ENCODE peak calls at places on chromosomes 11 and 22, in eight cellular contexts. S, L, H, Z, V, Q, R and P are unnamed samples.

GRCh38 chr22:39176067-39176621 is 23.7 kb upstream of the CBX7 start:
- DNase-seq in S (peak; percentile 93), L (peak; percentile 68), H (peak; percentile 91), Z (peak; percentile 58), V (no peak), Q (peak; percentile 77), R (no peak), P (peak; percentile 68)

GRCh38 chr11:36510567-36511020 is 522 bp upstream of the TRAF6 start:
- DNase-seq in S (no peak), L (peak; percentile 70), H (no peak), Z (peak; percentile 9), V (no peak), Q (no peak), R (no peak), P (peak; percentile 38)

GRCh38 chr11:13207665-13208594 is 69.7 kb upstream of the BMAL1 start:
- DNase-seq in S (no peak), L (peak; percentile 93), H (peak; percentile 72), Z (peak; percentile 68), V (no peak), Q (no peak), R (no peak), P (peak; percentile 92)

GRCh38 chr11:117823941-117824420 is 563 bp downstream of the FXYD2 start:
- DNase-seq in S (no peak), L (no peak), H (peak; percentile 69), Z (no peak), V (no peak), Q (peak; percentile 88), R (no peak), P (no peak)

GRCh38 chr11:104956528-104956927 is 11.8 kb downstream of the CASP4 start:
- DNase-seq in S (no peak), L (no peak), H (no peak), Z (peak; percentile 18), V (no peak), Q (no peak), R (no peak), P (no peak)

GRCh38 chr11:116687458-116688201 is 85.2 kb downstream of the BUD13 start:
- DNase-seq in S (peak; percentile 81), L (no peak), H (peak; percentile 93), Z (no peak), V (no peak), Q (no peak), R (no peak), P (no peak)

GRCh38 chr22:20656902-20657836 is 116.7 kb upstream of the SERPIND1 start:
- DNase-seq in S (no peak), L (no peak), H (peak; percentile 40), Z (no peak), V (no peak), Q (no peak), R (no peak), P (no peak)

GRCh38 chr11:95912902-95913560 is 10.9 kb downstream of the MTMR2 start:
- DNase-seq in S (no peak), L (peak; percentile 84), H (no peak), Z (no peak), V (no peak), Q (no peak), R (no peak), P (peak; percentile 74)

GRCh38 chr11:19284881-19285280 is 44.1 kb upstream of the E2F8 start:
- DNase-seq in S (no peak), L (no peak), H (peak; percentile 69), Z (no peak), V (no peak), Q (no peak), R (no peak), P (no peak)

GRCh38 chr22:50739894-50740293 is 1.9 kb downstream of the ACR start:
- DNase-seq in S (no peak), L (no peak), H (peak; percentile 26), Z (no peak), V (no peak), Q (no peak), R (no peak), P (no peak)

GRCh38 chr11:15446315-15446714 is 331.6 kb downstream of the INSC start:
- DNase-seq in S (no peak), L (no peak), H (no peak), Z (no peak), V (no peak), Q (no peak), R (no peak), P (no peak)

GRCh38 chr11:3003396-3004231 is 11.5 kb upstream of the NAP1L4 start:
- DNase-seq in S (no peak), L (peak; percentile 27), H (no peak), Z (no peak), V (peak; percentile 57), Q (no peak), R (no peak), P (no peak)

GRCh38 chr22:31081963-31082605 is 966 bp downstream of the SMTN start:
- DNase-seq in S (no peak), L (peak; percentile 86), H (no peak), Z (no peak), V (no peak), Q (no peak), R (no peak), P (no peak)

GRCh38 chr11:26792956-26793355 is 71.1 kb upstream of the SLC5A12 start:
- DNase-seq in S (no peak), L (no peak), H (no peak), Z (no peak), V (no peak), Q (no peak), R (no peak), P (peak; percentile 89)

GRCh38 chr11:126465573-126466287 is 110.2 kb downstream of the ST3GAL4 start:
- DNase-seq in S (no peak), L (peak; percentile 40), H (no peak), Z (no peak), V (no peak), Q (no peak), R (peak; percentile 53), P (no peak)

GRCh38 chr22:50544078-50544745 is 1.5 kb upstream of the KLHDC7B start:
- DNase-seq in S (peak; percentile 93), L (peak; percentile 90), H (peak; percentile 95), Z (peak; percentile 89), V (no peak), Q (peak; percentile 80), R (no peak), P (peak; percentile 46)

DNA sequence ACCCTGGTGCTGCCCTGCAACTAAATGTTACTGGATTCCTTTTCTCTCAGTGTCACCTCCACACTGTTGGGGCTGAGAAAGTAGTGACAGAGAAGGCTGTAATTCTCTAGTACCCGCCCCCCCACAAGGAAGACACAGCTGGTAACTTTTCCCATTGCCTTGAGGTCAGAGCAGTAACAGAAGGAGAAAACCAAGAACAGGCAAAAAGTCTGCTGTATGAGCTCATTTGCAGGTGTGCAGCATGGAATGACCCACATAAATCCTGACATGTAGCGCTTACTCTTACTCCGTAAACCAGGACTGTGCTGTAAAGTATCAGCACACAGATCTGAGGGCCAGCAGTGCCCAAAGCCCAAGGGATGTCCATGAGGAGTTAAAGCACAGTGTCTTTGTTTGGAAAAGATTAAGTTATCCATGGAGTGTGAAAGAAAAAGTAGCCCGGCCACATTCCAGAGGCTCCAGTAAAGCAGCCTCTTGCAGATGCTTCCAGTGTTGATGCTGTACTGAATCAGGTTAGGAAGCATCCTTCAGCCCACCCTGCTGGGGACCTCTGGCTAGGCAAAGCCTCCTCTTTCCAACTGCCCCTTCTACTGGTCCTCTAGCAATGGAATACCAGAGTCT is 120.6 kb downstream of the PLEKHA7 start:
- DNase-seq in S (peak; percentile 61), L (no peak), H (peak; percentile 79), Z (peak; percentile 48), V (no peak), Q (no peak), R (no peak), P (no peak)
- H3K4me3 ChIP-seq in S (no peak overlapping the region), L (no peak overlapping the region), H (no peak overlapping the region), Z (no peak overlapping the region), V (no peak overlapping the region), Q (no peak overlapping the region), R (no peak overlapping the region), P (no peak overlapping the region)

DNA sequence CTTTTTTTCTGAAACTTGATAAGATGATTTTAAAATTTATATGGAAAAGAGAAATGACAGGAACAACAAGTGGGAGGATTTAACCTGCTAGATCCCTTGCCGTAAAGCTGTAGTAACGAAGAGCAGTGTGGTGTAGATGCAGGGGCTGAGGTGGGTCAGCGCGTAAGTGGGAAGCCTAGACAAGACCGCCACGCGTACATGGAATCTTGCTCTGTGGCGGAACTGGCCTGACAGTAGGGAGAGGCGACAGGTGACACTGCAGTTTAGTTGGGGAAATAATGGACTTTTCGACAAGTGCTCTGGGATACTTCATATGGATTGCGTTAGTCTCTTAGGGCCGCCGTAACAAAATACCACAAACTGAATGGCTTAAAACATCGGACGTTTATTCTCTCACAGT is 28.8 kb downstream of the TNRC6B start:
- DNase-seq in S (no peak), L (no peak), H (no peak), Z (no peak), V (no peak), Q (no peak), R (no peak), P (no peak)
- H3K4me1 ChIP-seq in S (peaks cover 18% of the 10 kb centered on the region), L (peaks cover 32% of the 10 kb centered on the region), H (peaks cover 17% of the 10 kb centered on the region), Z (peaks cover 18% of the 10 kb centered on the region), V (peaks cover 8% of the 10 kb centered on the region), Q (peaks cover 78% of the 10 kb centered on the region), R (peaks cover 49% of the 10 kb centered on the region), P (peaks cover 26% of the 10 kb centered on the region)

DNA sequence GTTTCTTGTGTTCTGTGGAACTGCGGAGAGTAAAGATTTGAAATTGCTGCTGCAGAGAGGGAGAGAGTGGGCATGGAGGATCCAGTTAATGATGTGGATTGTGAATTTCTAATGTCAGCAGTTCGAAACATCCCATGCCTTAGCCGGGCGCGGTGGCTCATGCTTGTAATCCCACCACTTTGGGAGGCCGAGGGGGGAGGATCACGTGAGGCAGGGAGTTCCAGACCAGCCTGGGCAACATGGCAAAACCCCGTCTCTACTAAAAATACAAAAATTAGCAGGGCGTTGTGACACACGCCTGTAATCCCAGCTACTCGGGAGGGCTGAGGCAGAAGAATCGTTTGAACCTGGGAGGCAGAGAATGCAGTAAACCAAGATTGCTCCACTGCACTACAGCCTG is 1.1 kb upstream of the CAVIN3 start:
- DNase-seq in S (peak; percentile 14), L (peak; percentile 48), H (peak; percentile 51), Z (no peak), V (no peak), Q (peak; percentile 24), R (no peak), P (no peak)
- H3K4me3 ChIP-seq in S (no peak overlapping the region), L (peak overlapping the region; percentile 89), H (peak overlapping the region; percentile 94), Z (no peak overlapping the region), V (no peak overlapping the region), Q (peak overlapping the region; percentile 86), R (no peak overlapping the region), P (peak overlapping the region; percentile 93)

GRCh38 chr11:11396290-11397042 is 43.4 kb upstream of the CSNK2A3 start:
- DNase-seq in S (no peak), L (peak; percentile 98), H (no peak), Z (peak; percentile 31), V (no peak), Q (no peak), R (no peak), P (peak; percentile 46)

GRCh38 chr11:11400635-11401232 is 47.7 kb upstream of the CSNK2A3 start:
- DNase-seq in S (peak; percentile 52), L (no peak), H (peak; percentile 84), Z (no peak), V (no peak), Q (no peak), R (no peak), P (no peak)

GRCh38 chr11:11397043-11397415 is 44.0 kb upstream of the CSNK2A3 start:
- DNase-seq in S (peak; percentile 37), L (peak; percentile 22), H (no peak), Z (no peak), V (no peak), Q (no peak), R (no peak), P (no peak)

GRCh38 chr11:11401960-11402359 is 48.9 kb upstream of the CSNK2A3 start:
- DNase-seq in S (no peak), L (no peak), H (no peak), Z (no peak), V (no peak), Q (no peak), R (no peak), P (no peak)

GRCh38 chr11:11400121-11400520 is 47.1 kb upstream of the CSNK2A3 start:
- DNase-seq in S (no peak), L (no peak), H (no peak), Z (no peak), V (peak; percentile 58), Q (no peak), R (no peak), P (no peak)
- H3K4me1 ChIP-seq in S (peaks cover 4% of the 10 kb centered on the region), L (peaks cover 15% of the 10 kb centered on the region), H (no peaks in the 10 kb centered on the region), Z (peaks cover 4% of the 10 kb centered on the region), V (peaks cover 20% of the 10 kb centered on the region), Q (peaks cover 42% of the 10 kb centered on the region), R (no peaks in the 10 kb centered on the region), P (peaks cover 13% of the 10 kb centered on the region)